ENCODE peak calls at places on chromosomes 3 and 15, in five cellular contexts. H, U, Q, L and J are unnamed samples.

GRCh38 chr3:158103131-158103955 is 2.9 kb downstream of the SHOX2 start:
- DNase-seq in Q (no peak), H (no peak), U (peak), L (no peak), J (no peak)

GRCh38 chr15:50128266-50128665 is 9.2 kb upstream of the ATP8B4 start:
- DNase-seq in Q (no peak), H (peak), L (no peak), U (no peak), J (no peak)

GRCh38 chr3:14241716-14242115 is 63.1 kb downstream of the LSM3 start:
- DNase-seq in L (no peak), U (no peak), Q (no peak), H (no peak), J (no peak)

GRCh38 chr3:166362698-166363097 is 525.5 kb upstream of the BCHE start:
- DNase-seq in H (no peak), L (no peak), Q (no peak), U (no peak), J (no peak)

GRCh38 chr3:188267790-188268333 is 113.9 kb downstream of the LPP start:
- DNase-seq in U (no peak), L (no peak), Q (no peak), H (no peak), J (no peak)

GRCh38 chr15:89067751-89068150 is 20.5 kb upstream of the ABHD2 start:
- DNase-seq in Q (no peak), L (no peak), U (no peak), H (no peak), J (no peak)

GRCh38 chr15:68816158-68816557 is 4.5 kb downstream of the ANP32A start:
- DNase-seq in U (no peak), L (no peak), Q (no peak), H (no peak), J (no peak)

GRCh38 chr15:24971772-24972171 is 17.0 kb downstream of the SNRPN start:
- DNase-seq in H (no peak), Q (no peak), L (no peak), U (no peak), J (no peak)

GRCh38 chr3:42602961-42603360 is 2.5 kb downstream of the NKTR start:
- DNase-seq in H (no peak), U (no peak), Q (no peak), L (no peak), J (no peak)

GRCh38 chr3:195153653-195154052 is 117.3 kb downstream of the XXYLT1 start:
- DNase-seq in L (no peak), H (no peak), Q (no peak), U (no peak), J (no peak)

GRCh38 chr3:24389108-24390090 is 105.3 kb downstream of the THRB start:
- DNase-seq in Q (no peak), H (no peak), L (no peak), U (no peak), J (no peak)

GRCh38 chr15:87628311-87628710 is 628.2 kb downstream of the NTRK3 start:
- DNase-seq in H (no peak), L (no peak), U (no peak), Q (no peak), J (no peak)

GRCh38 chr3:123602325-123602724 is 17.5 kb upstream of the HACD2 start:
- DNase-seq in U (no peak), H (no peak), Q (no peak), L (peak), J (no peak)

GRCh38 chr3:133503409-133503808 is 70.1 kb upstream of the CDV3 start:
- DNase-seq in H (no peak), L (no peak), Q (no peak), U (no peak), J (no peak)

GRCh38 chr15:74620636-74621545 is 5.3 kb downstream of the CLK3 start:
- DNase-seq in L (peak), U (peak), Q (peak), H (peak), J (peak)

GRCh38 chr15:53506370-53506769 is 253.1 kb downstream of the WDR72 start:
- DNase-seq in L (no peak), U (no peak), Q (no peak), H (no peak), J (no peak)

GRCh38 chr3:191253089-191253799 is 54.2 kb downstream of the OSTN start:
- DNase-seq in H (no peak), Q (no peak), U (no peak), L (no peak), J (no peak)

GRCh38 chr3:161104561-161105551 is at the start of gene B3GALNT1:
- DNase-seq in Q (peak), H (no peak), U (peak), L (peak), J (peak)

GRCh38 chr15:34336947-34337556 is 529 bp downstream of the SLC12A6 start:
- DNase-seq in L (no peak), Q (no peak), H (no peak), U (peak), J (no peak)

GRCh38 chr3:58518304-58518789 is 18.6 kb downstream of the ACOX2 start:
- DNase-seq in Q (no peak), L (no peak), U (peak), H (no peak), J (peak)

GRCh38 chr3:19526071-19526470 is 377.8 kb downstream of the KCNH8 start:
- DNase-seq in H (no peak), L (no peak), Q (no peak), U (peak), J (peak)

GRCh38 chr15:51499379-51499976 is 123.1 kb downstream of the DMXL2 start:
- DNase-seq in H (peak), U (no peak), L (peak), Q (peak), J (no peak)

GRCh38 chr3:172647823-172648222 is 63.0 kb downstream of the NCEH1 start:
- DNase-seq in H (no peak), U (no peak), Q (no peak), L (no peak), J (peak)

GRCh38 chr15:83200162-83200561 is 7.5 kb downstream of the HDGFL3 start:
- DNase-seq in L (peak), U (no peak), Q (no peak), H (no peak), J (no peak)

GRCh38 chr15:43469867-43470266 is 23.1 kb downstream of the TP53BP1 start:
- DNase-seq in U (no peak), L (peak), H (no peak), Q (no peak), J (no peak)

GRCh38 chr3:193701896-193702644 is 109.1 kb downstream of the OPA1 start:
- DNase-seq in U (no peak), L (no peak), Q (no peak), H (peak), J (no peak)

GRCh38 chr15:91193059-91193715 is 93.1 kb downstream of the SV2B start:
- DNase-seq in H (no peak), Q (no peak), U (no peak), L (no peak), J (peak)

GRCh38 chr3:122004123-122004522 is 17.9 kb downstream of the ILDR1 start:
- DNase-seq in U (no peak), L (no peak), H (no peak), Q (no peak), J (no peak)

GRCh38 chr3:9395570-9396300 is 1.7 kb upstream of the SETD5 start:
- DNase-seq in Q (no peak), L (peak), H (no peak), U (no peak), J (no peak)

GRCh38 chr3:71252466-71252865 is 331.1 kb downstream of the FOXP1 start:
- DNase-seq in Q (no peak), L (peak), H (no peak), U (no peak), J (no peak)

GRCh38 chr3:42649783-42650182 is 3.7 kb upstream of the ZBTB47 start:
- DNase-seq in Q (no peak), L (no peak), U (no peak), H (no peak), J (no peak)

GRCh38 chr3:52432225-52432624 is 12.7 kb downstream of the SEMA3G start:
- DNase-seq in H (no peak), U (no peak), Q (no peak), L (no peak), J (no peak)

GRCh38 chr3:132629928-132630327 is 29.7 kb downstream of the ACAD11 start:
- DNase-seq in H (no peak), U (no peak), Q (no peak), L (peak), J (no peak)

GRCh38 chr3:12897537-12898289 is 56.3 kb upstream of the RPL32 start:
- DNase-seq in L (no peak), H (no peak), U (no peak), Q (no peak), J (peak)